ENCODE peak calls at places on chromosomes 12 and 14, in nine cellular contexts. I is posterior cingulate gyrus; G is stimulated activated naive CD8-positive, alpha-beta T cell treated with anti-CD3 and anti-CD28 coated beads, Interleukin-15, amount 100 ng/mL, for 72 hours; D is foreskin melanocyte; Z is fibroblast of mammary gland; J is anterior cingulate cortex; A is Karpas-422; U is C1 segment of cervical spinal cord; R is NCI-H524. F is an unnamed sample.

GRCh38 chr12:75781532-75782046 is 250.0 kb downstream of the PHLDA1 start:
- DNase-seq in I (no peak), G (no peak), D (no peak), Z (peak; percentile 53), J (no peak), A (no peak), U (no peak), R (no peak), F (no peak)

GRCh38 chr12:116892318-116892717 is 11.1 kb upstream of the HRK start:
- DNase-seq in I (no peak), G (no peak), D (no peak), Z (peak; percentile 16), J (no peak), A (peak; percentile 65), U (no peak), R (no peak), F (no peak)

GRCh38 chr12:6387541-6387940 is 3.6 kb downstream of the LTBR start:
- DNase-seq in I (no peak), G (no peak), D (no peak), Z (no peak), J (no peak), A (no peak), U (no peak), R (no peak), F (no peak)

GRCh38 chr12:5432011-5432400 is at the start of gene NTF3:
- DNase-seq in I (no peak), G (no peak), D (no peak), Z (peak; percentile 2), J (no peak), A (no peak), U (no peak), R (no peak), F (no peak)

GRCh38 chr12:42735869-42736361 is 146.4 kb upstream of the PRICKLE1 start:
- DNase-seq in I (peak; percentile 19), G (no peak), D (no peak), Z (no peak), J (peak; percentile 15), A (no peak), U (no peak), R (peak; percentile 40), F (no peak)

GRCh38 chr12:107395817-107396216 is 289.8 kb upstream of the PWP1 start:
- DNase-seq in I (no peak), G (no peak), D (no peak), Z (no peak), J (no peak), A (no peak), U (no peak), R (no peak), F (no peak)

GRCh38 chr14:21419528-21419927 is 35.7 kb upstream of the SUPT16H start:
- DNase-seq in I (no peak), G (no peak), D (no peak), Z (no peak), J (no peak), A (no peak), U (no peak), R (no peak), F (no peak)

GRCh38 chr12:26264215-26264838 is 69.0 kb downstream of the SSPN start:
- DNase-seq in I (no peak), G (no peak), D (no peak), Z (peak; percentile 65), J (no peak), A (no peak), U (no peak), R (no peak), F (no peak)